ENCODE peak calls at places on chromosomes 11 and 22, in eight cellular contexts. One of them, this sample, is unnamed.

GRCh38 chr11:62001450-62002178 is 34.2 kb upstream of the FTH1 start:
- DNase-seq in osteoblast: no peak
- DNase-seq in activated CD8-positive, alpha-beta T cell treated with anti-CD3 and anti-CD28 coated beads for 36 hours: no peak
- DNase-seq in HCT116: no peak
- DNase-seq in GM23338: no peak
- DNase-seq in RWPE1: no peak
- DNase-seq in nephron progenitor cell: no peak
- DNase-seq in prostate gland: no peak
- DNase-seq in this sample: no peak

GRCh38 chr11:117908261-117908895 is 20.8 kb downstream of the TMPRSS13 start:
- DNase-seq in osteoblast: peak
- DNase-seq in activated CD8-positive, alpha-beta T cell treated with anti-CD3 and anti-CD28 coated beads for 36 hours: no peak
- DNase-seq in HCT116: no peak
- DNase-seq in GM23338: no peak
- DNase-seq in RWPE1: no peak
- DNase-seq in nephron progenitor cell: no peak
- DNase-seq in prostate gland: no peak
- DNase-seq in this sample: no peak

GRCh38 chr11:2295971-2296912 is 5.5 kb downstream of the C11orf21 start:
- DNase-seq in osteoblast: peak
- DNase-seq in activated CD8-positive, alpha-beta T cell treated with anti-CD3 and anti-CD28 coated beads for 36 hours: no peak
- DNase-seq in HCT116: no peak
- DNase-seq in GM23338: no peak
- DNase-seq in RWPE1: no peak
- DNase-seq in nephron progenitor cell: peak
- DNase-seq in prostate gland: no peak
- DNase-seq in this sample: no peak

GRCh38 chr11:102138223-102138622 is 28.0 kb downstream of the YAP1 start:
- DNase-seq in osteoblast: no peak
- DNase-seq in activated CD8-positive, alpha-beta T cell treated with anti-CD3 and anti-CD28 coated beads for 36 hours: no peak
- DNase-seq in HCT116: no peak
- DNase-seq in GM23338: no peak
- DNase-seq in RWPE1: no peak
- DNase-seq in nephron progenitor cell: no peak
- DNase-seq in prostate gland: no peak
- DNase-seq in this sample: no peak

GRCh38 chr11:109644158-109644557 is 222.2 kb downstream of the C11orf87 start:
- DNase-seq in osteoblast: no peak
- DNase-seq in activated CD8-positive, alpha-beta T cell treated with anti-CD3 and anti-CD28 coated beads for 36 hours: no peak
- DNase-seq in HCT116: no peak
- DNase-seq in GM23338: no peak
- DNase-seq in RWPE1: no peak
- DNase-seq in nephron progenitor cell: no peak
- DNase-seq in prostate gland: no peak
- DNase-seq in this sample: no peak

GRCh38 chr22:42990131-42990838 is 24.7 kb downstream of the PACSIN2 start:
- DNase-seq in osteoblast: peak
- DNase-seq in activated CD8-positive, alpha-beta T cell treated with anti-CD3 and anti-CD28 coated beads for 36 hours: no peak
- DNase-seq in HCT116: no peak
- DNase-seq in GM23338: peak
- DNase-seq in RWPE1: peak
- DNase-seq in nephron progenitor cell: no peak
- DNase-seq in prostate gland: no peak
- DNase-seq in this sample: no peak

GRCh38 chr22:39558254-39558727 is 12.3 kb upstream of the CACNA1I start:
- DNase-seq in osteoblast: no peak
- DNase-seq in activated CD8-positive, alpha-beta T cell treated with anti-CD3 and anti-CD28 coated beads for 36 hours: no peak
- DNase-seq in HCT116: no peak
- DNase-seq in GM23338: peak
- DNase-seq in RWPE1: no peak
- DNase-seq in nephron progenitor cell: peak
- DNase-seq in prostate gland: no peak
- DNase-seq in this sample: no peak

GRCh38 chr22:19679476-19680099 is 34.7 kb upstream of the SEPTIN5 start:
- DNase-seq in osteoblast: peak
- DNase-seq in activated CD8-positive, alpha-beta T cell treated with anti-CD3 and anti-CD28 coated beads for 36 hours: peak
- DNase-seq in HCT116: no peak
- DNase-seq in GM23338: peak
- DNase-seq in RWPE1: no peak
- DNase-seq in nephron progenitor cell: peak
- DNase-seq in prostate gland: no peak
- DNase-seq in this sample: no peak

GRCh38 chr11:72665911-72666472 is 8.2 kb downstream of the PDE2A start:
- DNase-seq in osteoblast: peak
- DNase-seq in activated CD8-positive, alpha-beta T cell treated with anti-CD3 and anti-CD28 coated beads for 36 hours: no peak
- DNase-seq in HCT116: no peak
- DNase-seq in GM23338: no peak
- DNase-seq in RWPE1: no peak
- DNase-seq in nephron progenitor cell: no peak
- DNase-seq in prostate gland: no peak
- DNase-seq in this sample: no peak

GRCh38 chr22:46614070-46614931 is 5.9 kb upstream of the GRAMD4 start:
- DNase-seq in osteoblast: no peak
- DNase-seq in activated CD8-positive, alpha-beta T cell treated with anti-CD3 and anti-CD28 coated beads for 36 hours: peak
- DNase-seq in HCT116: no peak
- DNase-seq in GM23338: no peak
- DNase-seq in RWPE1: no peak
- DNase-seq in nephron progenitor cell: no peak
- DNase-seq in prostate gland: no peak
- DNase-seq in this sample: no peak

DNA sequence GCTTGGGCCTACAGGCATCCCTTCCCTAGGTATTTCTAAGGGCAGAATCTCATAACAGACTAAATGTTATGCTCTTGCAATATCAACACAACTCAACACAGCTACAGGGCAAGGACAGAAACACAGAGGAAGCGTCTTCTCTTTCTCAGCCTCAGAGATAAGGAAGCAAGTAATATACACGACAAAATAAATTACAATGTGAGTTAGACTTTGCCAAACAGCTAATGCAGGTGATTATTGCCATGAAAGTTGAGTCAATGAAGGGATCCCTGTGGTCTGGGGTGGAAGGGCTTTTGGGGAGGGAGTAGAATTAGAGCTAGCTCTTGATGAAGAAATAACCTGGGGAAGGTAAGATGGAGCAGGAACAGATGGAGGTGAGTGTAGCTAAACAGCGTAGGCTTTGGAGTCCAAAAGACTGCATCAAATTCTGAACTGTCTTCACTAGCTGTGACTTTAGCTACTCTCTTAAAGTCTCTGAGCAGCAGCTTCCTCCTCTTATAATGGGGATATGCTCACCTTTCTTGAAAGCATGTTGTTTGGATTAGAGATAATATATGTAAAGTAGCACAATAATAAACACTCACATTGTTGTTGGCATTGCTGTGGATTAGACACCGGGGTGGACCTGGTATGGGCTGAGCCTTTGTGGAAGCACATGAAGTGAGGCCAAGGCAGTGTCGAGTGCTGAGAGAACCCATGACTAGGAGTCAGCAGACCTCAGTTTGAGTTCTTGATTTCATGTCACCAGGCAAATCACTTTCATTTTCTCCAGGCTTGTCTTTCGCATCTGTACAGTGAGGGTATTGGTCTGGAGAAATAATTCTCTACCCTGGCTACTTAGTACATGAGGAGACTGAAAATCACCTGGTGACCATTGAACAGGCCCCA is 41.0 kb upstream of the AQP11 start:
- DNase-seq in osteoblast: no peak
- DNase-seq in activated CD8-positive, alpha-beta T cell treated with anti-CD3 and anti-CD28 coated beads for 36 hours: no peak
- DNase-seq in HCT116: no peak
- DNase-seq in GM23338: no peak
- DNase-seq in RWPE1: no peak
- DNase-seq in nephron progenitor cell: no peak
- DNase-seq in prostate gland: no peak
- DNase-seq in this sample: no peak
- TF ChIP-seq CTCF in osteoblast: no peak
- TF ChIP-seq CTCF in activated CD8-positive, alpha-beta T cell treated with anti-CD3 and anti-CD28 coated beads for 36 hours: peak
- TF ChIP-seq CTCF in HCT116: no peak
- TF ChIP-seq CTCF in GM23338: no peak
- TF ChIP-seq CTCF in RWPE1: peak
- TF ChIP-seq CTCF in nephron progenitor cell: no peak
- TF ChIP-seq CTCF in prostate gland: no peak
- TF ChIP-seq CTCF in this sample: no peak

DNA sequence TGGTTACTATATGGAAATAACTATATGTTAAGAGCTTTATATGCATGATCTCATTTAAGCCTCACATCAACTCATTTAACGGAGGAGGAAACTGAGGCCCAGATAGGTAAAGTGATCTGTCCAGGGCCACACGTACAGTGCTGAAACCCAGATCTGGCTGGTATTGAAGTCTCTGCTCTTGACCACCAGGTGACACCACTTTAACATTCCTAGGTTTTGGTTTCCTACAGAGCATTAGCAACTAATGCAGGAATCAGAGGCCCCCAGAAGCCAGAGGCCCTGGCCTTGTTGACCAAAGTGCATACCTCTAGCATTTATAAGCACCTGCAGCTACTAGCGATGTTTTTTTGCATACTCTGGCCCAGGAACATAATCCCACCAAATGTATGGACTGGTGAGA is 12.9 kb upstream of the LIMK2 start:
- DNase-seq in osteoblast: no peak
- DNase-seq in activated CD8-positive, alpha-beta T cell treated with anti-CD3 and anti-CD28 coated beads for 36 hours: no peak
- DNase-seq in HCT116: no peak
- DNase-seq in GM23338: peak
- DNase-seq in RWPE1: no peak
- DNase-seq in nephron progenitor cell: no peak
- DNase-seq in prostate gland: no peak
- DNase-seq in this sample: no peak
- TF ChIP-seq CTCF in osteoblast: no peak
- TF ChIP-seq CTCF in activated CD8-positive, alpha-beta T cell treated with anti-CD3 and anti-CD28 coated beads for 36 hours: no peak
- TF ChIP-seq CTCF in HCT116: no peak
- TF ChIP-seq CTCF in GM23338: peak
- TF ChIP-seq CTCF in RWPE1: no peak
- TF ChIP-seq CTCF in nephron progenitor cell: no peak
- TF ChIP-seq CTCF in prostate gland: no peak
- TF ChIP-seq CTCF in this sample: no peak

GRCh38 chr11:59142530-59143507 is at the start of gene FAM111A:
- DNase-seq in osteoblast: peak
- DNase-seq in activated CD8-positive, alpha-beta T cell treated with anti-CD3 and anti-CD28 coated beads for 36 hours: peak
- DNase-seq in HCT116: peak
- DNase-seq in GM23338: peak
- DNase-seq in RWPE1: peak
- DNase-seq in nephron progenitor cell: peak
- DNase-seq in prostate gland: peak
- DNase-seq in this sample: no peak
- TF ChIP-seq CTCF in osteoblast: peak
- TF ChIP-seq CTCF in activated CD8-positive, alpha-beta T cell treated with anti-CD3 and anti-CD28 coated beads for 36 hours: no peak
- TF ChIP-seq CTCF in HCT116: peak
- TF ChIP-seq CTCF in GM23338: peak
- TF ChIP-seq CTCF in RWPE1: peak
- TF ChIP-seq CTCF in nephron progenitor cell: peak
- TF ChIP-seq CTCF in prostate gland: peak
- TF ChIP-seq CTCF in this sample: peak

GRCh38 chr11:40425168-40425567 is 1034.3 kb downstream of the LRRC4C start:
- DNase-seq in osteoblast: no peak
- DNase-seq in activated CD8-positive, alpha-beta T cell treated with anti-CD3 and anti-CD28 coated beads for 36 hours: no peak
- DNase-seq in HCT116: no peak
- DNase-seq in GM23338: peak
- DNase-seq in RWPE1: no peak
- DNase-seq in nephron progenitor cell: no peak
- DNase-seq in prostate gland: no peak
- DNase-seq in this sample: no peak
- TF ChIP-seq CTCF in osteoblast: no peak
- TF ChIP-seq CTCF in activated CD8-positive, alpha-beta T cell treated with anti-CD3 and anti-CD28 coated beads for 36 hours: no peak
- TF ChIP-seq CTCF in HCT116: no peak
- TF ChIP-seq CTCF in GM23338: peak
- TF ChIP-seq CTCF in RWPE1: no peak
- TF ChIP-seq CTCF in nephron progenitor cell: no peak
- TF ChIP-seq CTCF in prostate gland: no peak
- TF ChIP-seq CTCF in this sample: no peak